ENCODE peak calls at places on chromosomes 1 and 21, in four cellular contexts. S is breast epithelium, Z is mucosa of descending colon, K is left lung. U is an unnamed sample.

GRCh38 chr1:38004284-38005101 is 821 bp downstream of the FHL3 start:
- DNase-seq in S (no peak), Z (no peak), K (no peak), U (no peak)

GRCh38 chr1:53543130-53543770 is 84.1 kb downstream of the DMRTB1 start:
- DNase-seq in S (no peak), Z (no peak), K (no peak), U (no peak)

GRCh38 chr1:143611159-143611558 is 360.6 kb downstream of the FAM72C start:
- DNase-seq in S (no peak), Z (no peak), K (no peak), U (no peak)

GRCh38 chr1:201214886-201215285 is 24.3 kb downstream of the IGFN1 start:
- DNase-seq in S (no peak), Z (no peak), K (peak), U (no peak)

GRCh38 chr1:226671268-226671667 is 67.8 kb downstream of the ITPKB start:
- DNase-seq in S (no peak), Z (no peak), K (no peak), U (no peak)

GRCh38 chr1:167126317-167126716 is 32.4 kb downstream of the STYXL2 start:
- DNase-seq in S (no peak), Z (no peak), K (no peak), U (peak)

GRCh38 chr1:228282329-228283042 is 74.6 kb downstream of the OBSCN start:
- DNase-seq in S (no peak), Z (peak), K (no peak), U (no peak)

GRCh38 chr1:33036526-33037503 is at the start of gene AK2:
- DNase-seq in S (peak), Z (peak), K (peak), U (peak)

GRCh38 chr1:156491151-156491949 is 9.2 kb downstream of the MEF2D start:
- DNase-seq in S (no peak), Z (peak), K (no peak), U (no peak)

GRCh38 chr21:29938968-29939858 is 583 bp downstream of the GRIK1 start:
- DNase-seq in S (no peak), Z (no peak), K (no peak), U (peak)

GRCh38 chr1:54459714-54460113 is 53.5 kb upstream of the SSBP3 start:
- DNase-seq in S (no peak), Z (no peak), K (no peak), U (no peak)

GRCh38 chr1:52914463-52914862 is 7.1 kb downstream of the ECHDC2 start:
- DNase-seq in S (no peak), Z (no peak), K (no peak), U (no peak)

GRCh38 chr1:220786337-220787068 is at the start of gene MTARC1:
- DNase-seq in S (no peak), Z (peak), K (peak), U (peak)

GRCh38 chr1:190759807-190760206 is 282.1 kb upstream of the BRINP3 start:
- DNase-seq in S (no peak), Z (no peak), K (no peak), U (no peak)

GRCh38 chr1:1937061-1937460 is 18.0 kb upstream of the TMEM52 start:
- DNase-seq in S (no peak), Z (no peak), K (no peak), U (no peak)

GRCh38 chr1:115302390-115302961 is 35.6 kb downstream of the NGF start:
- DNase-seq in S (peak), Z (no peak), K (no peak), U (no peak)

GRCh38 chr1:245262876-245263625 is 108.3 kb downstream of the KIF26B start:
- DNase-seq in S (no peak), Z (no peak), K (no peak), U (no peak)

GRCh38 chr1:5707566-5708178 is 284.6 kb downstream of the NPHP4 start:
- DNase-seq in S (no peak), Z (no peak), K (peak), U (peak)

GRCh38 chr21:29299906-29300546 is 1.3 kb downstream of the BACH1 start:
- DNase-seq in S (no peak), Z (peak), K (peak), U (no peak)

GRCh38 chr21:17472167-17472566 is 40.7 kb upstream of the CXADR start:
- DNase-seq in S (no peak), Z (no peak), K (no peak), U (no peak)

GRCh38 chr1:40749817-40750216 is 33.8 kb upstream of the KCNQ4 start:
- DNase-seq in S (no peak), Z (no peak), K (no peak), U (no peak)

GRCh38 chr1:181105134-181106021 is 16.9 kb downstream of the IER5 start:
- DNase-seq in S (peak), Z (peak), K (peak), U (peak)

GRCh38 chr21:45328198-45329087 is 40.7 kb upstream of the POFUT2 start:
- DNase-seq in S (no peak), Z (peak), K (no peak), U (no peak)

GRCh38 chr1:44015206-44015605 is 16.1 kb downstream of the SLC6A9 start:
- DNase-seq in S (no peak), Z (no peak), K (no peak), U (no peak)

GRCh38 chr21:21001591-21002100 is 3.4 kb downstream of the NCAM2 start:
- DNase-seq in S (no peak), Z (no peak), K (no peak), U (no peak)

GRCh38 chr1:15428815-15429435 is 9.3 kb upstream of the CTRC start:
- DNase-seq in S (no peak), Z (no peak), K (no peak), U (no peak)

GRCh38 chr1:34928865-34929496 is 469 bp downstream of the DLGAP3 start:
- DNase-seq in S (no peak), Z (no peak), K (no peak), U (no peak)

GRCh38 chr1:34929497-34929852 is at the start of gene DLGAP3:
- DNase-seq in S (no peak), Z (peak), K (no peak), U (no peak)

GRCh38 chr1:34930702-34931071 is 1.2 kb upstream of the DLGAP3 start:
- DNase-seq in S (no peak), Z (no peak), K (no peak), U (no peak)

GRCh38 chr1:34928066-34928864 is 1.2 kb downstream of the DLGAP3 start:
- DNase-seq in S (no peak), Z (no peak), K (no peak), U (no peak)

DNA sequence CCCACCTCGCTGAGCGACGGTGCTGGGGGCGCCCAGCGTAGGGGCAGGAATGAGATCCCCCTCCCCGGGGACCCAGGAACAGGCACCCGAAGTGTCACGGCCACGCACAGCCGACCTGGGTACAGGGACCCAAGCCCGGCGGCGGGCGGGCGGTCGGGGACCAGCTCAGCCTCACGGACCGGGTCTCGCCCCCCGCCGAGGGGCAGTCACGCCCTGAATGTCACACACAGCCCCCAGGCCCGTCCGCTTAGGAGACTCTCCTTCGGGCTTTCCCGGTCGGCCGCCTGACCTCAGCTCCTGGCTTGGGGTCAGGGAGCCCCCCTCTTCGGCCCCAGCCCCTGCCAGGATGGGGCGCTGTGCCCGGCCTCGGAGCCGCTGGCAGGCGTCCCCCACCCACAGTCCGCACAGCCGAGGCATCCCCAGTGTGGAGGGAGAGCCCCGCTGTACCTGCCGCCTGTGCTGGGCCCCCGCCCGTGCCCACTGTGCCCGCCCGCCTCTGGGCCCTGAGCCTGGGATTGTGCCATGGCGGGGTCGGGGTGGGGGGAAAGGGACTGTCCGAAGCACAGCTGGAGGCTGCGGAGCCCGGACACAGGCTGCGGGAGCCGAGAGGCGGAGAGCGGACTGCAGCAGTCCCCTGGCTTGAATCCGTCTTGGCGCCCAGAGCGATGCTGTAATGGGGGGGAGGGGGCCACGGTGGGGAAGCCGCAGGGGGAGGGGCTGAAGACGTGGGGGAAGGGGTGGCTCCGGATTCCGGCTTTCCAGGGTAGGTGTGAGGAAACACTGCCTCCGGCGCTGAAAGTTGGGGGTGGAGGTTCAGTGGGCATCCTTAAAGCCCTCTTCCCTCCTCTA is 627 bp upstream of the DLGAP3 start:
- DNase-seq in S (no peak), Z (no peak), K (no peak), U (no peak)
- H3K4me3 ChIP-seq in S (peak), Z (no peak), K (peak), U (peak)

DNA sequence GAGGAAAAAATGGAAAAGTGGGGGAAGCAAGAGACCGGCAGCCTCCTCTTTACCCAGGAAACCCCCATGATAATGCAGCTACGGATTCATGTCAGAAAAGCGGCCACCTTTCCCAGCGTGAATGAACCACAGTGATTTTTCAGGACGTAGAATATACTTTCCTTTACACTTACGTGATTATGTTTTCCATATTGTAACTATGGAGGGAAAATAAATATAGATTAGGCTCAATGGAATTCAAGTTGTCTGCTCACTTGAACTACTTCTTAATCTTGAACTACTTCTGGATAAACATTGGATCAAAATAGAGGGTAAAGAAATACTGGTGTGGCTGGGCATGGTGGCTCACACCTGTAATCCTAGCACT is 80.4 kb upstream of the GREM2 start:
- DNase-seq in S (no peak), Z (no peak), K (no peak), U (no peak)
- TF ChIP-seq CTCF in S (no peak), Z (no peak), K (no peak), U (no peak)

GRCh38 chr1:224615861-224616760 is at the start of gene CNIH3:
- DNase-seq in S (no peak), Z (peak), K (no peak), U (no peak)
- H3K4me3 ChIP-seq in S (peak), Z (no peak), K (peak), U (peak)

GRCh38 chr1:50369830-50370229 is 53.4 kb downstream of the DMRTA2 start:
- DNase-seq in S (no peak), Z (no peak), K (no peak), U (no peak)
- TF ChIP-seq CTCF in S (no peak), Z (no peak), K (no peak), U (no peak)

GRCh38 chr1:89126234-89126580 is 293 bp upstream of the GBP2 start:
- DNase-seq in S (no peak), Z (no peak), K (no peak), U (no peak)

GRCh38 chr1:89130716-89131115 is 4.8 kb upstream of the GBP2 start:
- DNase-seq in S (no peak), Z (no peak), K (no peak), U (no peak)

GRCh38 chr1:89126602-89127001 is 688 bp upstream of the GBP2 start:
- DNase-seq in S (no peak), Z (no peak), K (no peak), U (no peak)

GRCh38 chr1:89121641-89122040 is 4.3 kb downstream of the GBP2 start:
- DNase-seq in S (no peak), Z (no peak), K (no peak), U (no peak)

DNA sequence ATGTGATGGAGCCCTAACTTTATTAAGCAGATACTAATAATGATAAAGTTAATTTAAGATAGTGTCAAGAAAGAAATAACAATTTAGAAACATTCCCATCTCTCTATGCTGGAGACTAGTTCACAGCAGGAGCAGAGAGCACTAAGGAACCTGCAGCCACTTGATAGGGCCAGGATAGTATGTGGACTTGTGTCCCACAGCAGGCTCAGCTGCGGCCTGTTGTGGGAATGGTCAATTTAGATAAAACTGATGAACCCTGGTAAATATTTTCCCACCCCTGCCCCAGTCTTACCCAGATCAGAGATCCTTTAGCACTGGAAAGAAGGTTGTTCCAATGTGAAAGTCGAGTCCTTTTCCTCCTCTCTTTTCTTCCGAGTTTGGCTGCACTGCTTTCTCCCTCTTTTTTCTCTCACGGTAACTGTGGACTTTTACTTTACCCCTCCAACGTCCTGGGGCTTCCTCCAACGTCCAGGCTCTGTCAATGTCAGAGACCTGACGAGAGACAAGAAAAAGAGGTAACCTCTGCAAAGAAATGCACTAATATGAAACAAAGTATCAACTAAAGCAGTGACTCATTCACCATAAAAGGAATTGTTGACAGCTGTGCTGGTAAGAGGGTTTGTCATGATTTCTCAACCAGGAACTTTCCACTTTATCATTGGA is at the start of gene GBP2:
- DNase-seq in S (no peak), Z (peak), K (peak), U (no peak)
- H3K4me3 ChIP-seq in S (peak), Z (peak), K (peak), U (peak)

GRCh38 chr1:60130703-60131102 is 57.1 kb upstream of the C1orf87 start:
- DNase-seq in S (no peak), Z (no peak), K (no peak), U (no peak)
- TF ChIP-seq CTCF in S (no peak), Z (no peak), K (no peak), U (no peak)

GRCh38 chr1:94863919-94864318 is 43.8 kb downstream of the SLC44A3 start:
- DNase-seq in S (peak), Z (no peak), K (peak), U (peak)
- H3K4me3 ChIP-seq in S (no peak), Z (no peak), K (no peak), U (no peak)